ENCODE peak calls at places on chromosomes 3 and 15, in eight cellular contexts. A is A549, B is adrenal gland, Y is HCT116, K is upper lobe of left lung, Q is brain microvascular endothelial cell, F is WERI-Rb-1, X is left ventricle myocardium inferior. J is an unnamed sample.

GRCh38 chr15:94083467-94083991 is 147.8 kb upstream of the MCTP2 start:
- DNase-seq in A (no peak), B (no peak), Y (no peak), K (no peak), Q (peak; percentile 64), F (no peak), X (no peak), J (no peak)

GRCh38 chr3:24494616-24495333 is at the start of gene THRB:
- DNase-seq in A (peak; percentile 70), B (peak; percentile 84), Y (peak; percentile 27), K (peak; percentile 69), Q (no peak), F (peak; percentile 93), X (peak; percentile 79), J (peak; percentile 84)

GRCh38 chr3:106004137-106004600 is 135.4 kb upstream of the CBLB start:
- DNase-seq in A (peak; percentile 44), B (no peak), Y (no peak), K (no peak), Q (peak; percentile 84), F (no peak), X (no peak), J (no peak)

GRCh38 chr3:56862352-56863062 is 60.8 kb upstream of the ARHGEF3 start:
- DNase-seq in A (no peak), B (no peak), Y (no peak), K (no peak), Q (peak; percentile 55), F (no peak), X (no peak), J (no peak)

GRCh38 chr3:56960234-56960917 is 100.1 kb upstream of the SPATA12 start:
- DNase-seq in A (no peak), B (no peak), Y (no peak), K (no peak), Q (no peak), F (no peak), X (no peak), J (no peak)

GRCh38 chr3:37871858-37872257 is 10.2 kb downstream of the CTDSPL start:
- DNase-seq in A (no peak), B (no peak), Y (no peak), K (no peak), Q (no peak), F (no peak), X (no peak), J (no peak)

GRCh38 chr3:46264002-46264401 is 21.7 kb downstream of the CCR3 start:
- DNase-seq in A (no peak), B (no peak), Y (no peak), K (no peak), Q (no peak), F (no peak), X (no peak), J (no peak)

GRCh38 chr3:132654190-132654589 is 5.4 kb downstream of the ACAD11 start:
- DNase-seq in A (no peak), B (no peak), Y (no peak), K (no peak), Q (no peak), F (no peak), X (no peak), J (no peak)

GRCh38 chr3:107990926-107991325 is 99.9 kb downstream of the CD47 start:
- DNase-seq in A (no peak), B (no peak), Y (no peak), K (no peak), Q (no peak), F (no peak), X (no peak), J (no peak)

GRCh38 chr3:59540241-59540640 is 490.4 kb upstream of the CFAP20DC start:
- DNase-seq in A (no peak), B (no peak), Y (no peak), K (no peak), Q (peak; percentile 46), F (no peak), X (no peak), J (no peak)

GRCh38 chr15:40441736-40442531 is 1.2 kb downstream of the BAHD1 start:
- DNase-seq in A (no peak), B (no peak), Y (no peak), K (no peak), Q (no peak), F (peak; percentile 39), X (no peak), J (no peak)

GRCh38 chr15:70508561-70509281 is 254.6 kb downstream of the UACA start:
- DNase-seq in A (peak; percentile 98), B (no peak), Y (no peak), K (peak; percentile 64), Q (peak; percentile 94), F (no peak), X (no peak), J (no peak)

GRCh38 chr3:190044974-190045373 is 75.7 kb downstream of the P3H2 start:
- DNase-seq in A (no peak), B (no peak), Y (no peak), K (no peak), Q (no peak), F (no peak), X (no peak), J (no peak)

GRCh38 chr15:29685156-29686078 is 136.9 kb downstream of the TJP1 start:
- DNase-seq in A (no peak), B (no peak), Y (no peak), K (peak; percentile 15), Q (peak; percentile 33), F (no peak), X (no peak), J (no peak)

GRCh38 chr15:93987068-93987467 is 244.3 kb upstream of the MCTP2 start:
- DNase-seq in A (no peak), B (no peak), Y (no peak), K (no peak), Q (no peak), F (no peak), X (no peak), J (no peak)

GRCh38 chr15:65275104-65275727 is 11.5 kb downstream of the PARP16 start:
- DNase-seq in A (no peak), B (no peak), Y (no peak), K (no peak), Q (no peak), F (no peak), X (no peak), J (no peak)

GRCh38 chr3:9352917-9353823 is 9.7 kb upstream of the THUMPD3 start:
- DNase-seq in A (peak; percentile 72), B (peak; percentile 91), Y (peak; percentile 21), K (peak; percentile 74), Q (peak; percentile 70), F (peak; percentile 71), X (peak; percentile 60), J (peak; percentile 49)

GRCh38 chr3:120153294-120153693 is 59.0 kb upstream of the GSK3B start:
- DNase-seq in A (no peak), B (no peak), Y (no peak), K (no peak), Q (peak; percentile 50), F (no peak), X (no peak), J (no peak)

GRCh38 chr15:36591534-36592411 is 12.3 kb downstream of the CDIN1 start:
- DNase-seq in A (peak; percentile 10), B (no peak), Y (no peak), K (no peak), Q (no peak), F (no peak), X (no peak), J (no peak)

DNA sequence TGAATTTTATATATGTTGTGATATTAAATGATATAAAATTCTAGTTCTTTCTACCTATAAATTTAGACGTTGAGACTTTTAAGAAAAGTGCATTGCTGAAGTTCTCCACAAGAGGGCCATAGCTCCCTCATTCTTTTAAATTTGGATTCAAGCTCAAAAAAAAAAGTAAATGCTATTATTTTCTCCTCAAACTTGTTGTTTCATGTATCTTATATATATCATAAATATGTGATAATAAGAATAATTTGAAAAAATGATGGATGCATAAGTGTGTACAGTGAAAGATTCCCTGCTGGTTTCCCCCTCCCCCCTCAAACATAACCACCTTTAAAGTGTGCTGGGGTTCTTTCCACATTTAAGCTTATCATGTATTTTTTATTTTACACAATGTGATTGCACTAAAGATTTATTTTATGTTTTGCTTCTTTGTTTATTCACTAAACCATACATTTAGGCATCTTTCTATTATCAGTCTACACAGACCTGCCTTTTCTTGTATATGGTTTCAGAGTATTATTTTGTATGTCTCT is 769.4 kb upstream of the GOLIM4 start:
- DNase-seq in A (peak; percentile 6), B (no peak), Y (no peak), K (no peak), Q (peak; percentile 33), F (no peak), X (no peak), J (no peak)
- H3K27ac ChIP-seq in A (no peak overlapping the region), B (no peak overlapping the region), Y (no peak overlapping the region), K (no peak overlapping the region), Q (no peak overlapping the region), F (no peak overlapping the region), X (no peak overlapping the region), J (no peak overlapping the region)

DNA sequence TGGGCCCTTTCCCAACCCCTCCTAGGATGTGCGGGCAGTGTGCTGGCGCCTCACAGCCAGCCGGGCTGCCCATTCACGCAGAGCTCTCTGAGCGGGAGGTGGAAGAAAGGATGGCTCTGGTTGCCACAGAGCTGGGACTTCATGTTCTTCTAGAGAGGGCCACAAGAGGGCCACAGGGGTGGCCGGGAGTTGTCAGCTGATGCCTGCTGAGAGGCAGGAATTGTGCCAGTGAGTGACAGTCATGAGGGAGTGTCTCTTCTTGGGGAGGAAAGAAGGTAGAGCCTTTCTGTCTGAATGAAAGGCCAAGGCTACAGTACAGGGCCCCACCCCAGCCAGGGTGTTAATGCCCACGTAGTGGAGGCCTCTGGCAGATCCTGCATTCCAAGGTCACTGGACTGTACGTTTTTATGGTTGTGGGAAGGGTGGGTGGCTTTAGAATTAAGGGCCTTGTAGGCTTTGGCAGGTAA is 8.3 kb downstream of the FAM131A start:
- DNase-seq in A (peak; percentile 68), B (peak; percentile 96), Y (peak; percentile 80), K (peak; percentile 89), Q (peak; percentile 53), F (peak; percentile 82), X (peak; percentile 55), J (peak; percentile 74)
- TF ChIP-seq CTCF in A (peak; percentile 30), B (peak; percentile 65), Y (peak; percentile 67), K (peak; percentile 18), Q (peak; percentile 78), F (peak; percentile 72), X (peak; percentile 56), J (peak; percentile 48)

DNA sequence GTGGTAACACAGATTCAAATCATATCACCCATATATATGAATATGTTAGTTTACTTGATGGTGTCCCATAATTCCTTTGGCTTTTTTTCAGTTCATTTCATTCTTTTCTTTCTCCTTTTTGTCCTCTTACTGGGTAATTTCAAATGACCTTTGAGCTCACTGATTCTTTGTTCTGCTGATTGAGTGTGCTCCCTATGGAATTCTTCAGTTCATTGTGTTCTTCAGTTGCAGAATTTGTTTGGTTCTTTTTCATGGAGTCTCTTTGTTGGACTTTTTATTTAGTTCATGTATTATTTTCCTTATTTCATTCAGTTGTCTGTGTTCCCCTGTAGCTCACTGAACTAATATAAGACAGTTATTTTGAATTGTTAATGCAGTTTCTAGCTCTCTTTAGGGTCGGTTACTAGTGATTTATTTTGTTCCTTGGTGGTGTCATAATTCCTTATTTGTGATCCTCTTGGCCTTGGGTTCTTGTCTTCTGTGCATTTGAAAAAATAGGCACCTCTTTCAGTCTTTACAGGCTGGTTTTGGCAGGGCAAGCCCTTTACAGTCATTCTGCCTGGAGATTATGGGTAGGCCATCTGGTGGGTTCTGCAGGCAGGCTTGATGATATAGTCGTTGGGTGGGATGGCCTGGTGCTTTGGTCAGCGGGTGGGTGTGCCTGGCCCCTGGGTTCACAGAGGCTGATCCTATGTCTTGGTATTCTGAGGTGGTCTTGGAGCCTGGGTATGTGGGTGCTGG is 63.0 kb downstream of the DOCK3 start:
- DNase-seq in A (no peak), B (no peak), Y (no peak), K (no peak), Q (no peak), F (peak; percentile 26), X (no peak), J (no peak)
- H3K27ac ChIP-seq in A (no peak overlapping the region), B (no peak overlapping the region), Y (no peak overlapping the region), K (no peak overlapping the region), Q (no peak overlapping the region), F (peak overlapping the region; percentile 1), X (no peak overlapping the region), J (no peak overlapping the region)

GRCh38 chr3:29099775-29100174 is 181.1 kb upstream of the RBMS3 start:
- DNase-seq in A (no peak), B (no peak), Y (no peak), K (no peak), Q (peak; percentile 1), F (no peak), X (no peak), J (no peak)
- TF ChIP-seq CTCF in A (no peak), B (no peak), Y (no peak), K (no peak), Q (no peak), F (no peak), X (no peak), J (no peak)

J was measured in right lobe of liver.